ENCODE peak calls at places on chromosome 18, in nine cellular contexts. J, H, D, K, M, E, Z, I and G are unnamed samples.
A peak's percentile ranks its signal among the peaks of the same experiment; 100 is the strongest.

GRCh38 chr18:26089247-26090129 is 925 bp downstream of the SS18 start:
- DNase-seq in J (peak; percentile 35), H (no peak), D (peak; percentile 56), K (no peak), M (peak; percentile 52), E (no peak), Z (no peak), I (peak; percentile 45), G (no peak)

GRCh38 chr18:30860741-30861140 is 181.8 kb downstream of the DSC3 start:
- DNase-seq in J (no peak), H (no peak), D (no peak), K (no peak), M (no peak), E (no peak), Z (no peak), I (no peak), G (no peak)

GRCh38 chr18:53375641-53376040 is 848.8 kb downstream of the MBD2 start:
- DNase-seq in J (no peak), H (no peak), D (no peak), K (no peak), M (no peak), E (no peak), Z (no peak), I (peak; percentile 7), G (no peak)

GRCh38 chr18:79092869-79093268 is 23.7 kb downstream of the ATP9B start:
- DNase-seq in J (no peak), H (no peak), D (peak; percentile 10), K (no peak), M (no peak), E (no peak), Z (no peak), I (no peak), G (no peak)

GRCh38 chr18:27750014-27750413 is 426.9 kb downstream of the CDH2 start:
- DNase-seq in J (peak; percentile 26), H (peak; percentile 53), D (peak; percentile 23), K (peak; percentile 4), M (peak; percentile 20), E (peak; percentile 22), Z (peak; percentile 35), I (peak; percentile 67), G (no peak)

GRCh38 chr18:8626414-8627106 is 17.3 kb downstream of the RAB12 start:
- DNase-seq in J (no peak), H (no peak), D (no peak), K (no peak), M (no peak), E (no peak), Z (no peak), I (no peak), G (no peak)

GRCh38 chr18:27627927-27628326 is 442.8 kb upstream of the CHST9 start:
- DNase-seq in J (peak; percentile 1), H (no peak), D (no peak), K (no peak), M (peak; percentile 26), E (no peak), Z (no peak), I (no peak), G (no peak)

GRCh38 chr18:55419132-55419938 is 168.7 kb downstream of the TCF4 start:
- DNase-seq in J (no peak), H (no peak), D (no peak), K (no peak), M (peak; percentile 31), E (no peak), Z (no peak), I (no peak), G (no peak)

GRCh38 chr18:74803769-74804168 is 206.1 kb downstream of the ZNF407 start:
- DNase-seq in J (no peak), H (no peak), D (peak; percentile 58), K (no peak), M (no peak), E (no peak), Z (no peak), I (no peak), G (no peak)

GRCh38 chr18:29003194-29003593 is 826.3 kb upstream of the CDH2 start:
- DNase-seq in J (no peak), H (no peak), D (no peak), K (no peak), M (no peak), E (no peak), Z (no peak), I (no peak), G (no peak)

GRCh38 chr18:901769-902168 is 2.9 kb upstream of the ADCYAP1 start:
- DNase-seq in J (no peak), H (no peak), D (no peak), K (no peak), M (no peak), E (no peak), Z (no peak), I (no peak), G (no peak)

GRCh38 chr18:23710068-23710527 is 20.8 kb downstream of the LAMA3 start:
- DNase-seq in J (peak; percentile 65), H (no peak), D (peak; percentile 60), K (no peak), M (no peak), E (no peak), Z (no peak), I (peak; percentile 89), G (no peak)

GRCh38 chr18:21742323-21742687 is 1.7 kb downstream of the MIB1 start:
- DNase-seq in J (no peak), H (no peak), D (peak; percentile 47), K (no peak), M (no peak), E (no peak), Z (no peak), I (peak; percentile 30), G (no peak)

GRCh38 chr18:21747764-21748693 is 7.4 kb downstream of the MIB1 start:
- DNase-seq in J (no peak), H (no peak), D (no peak), K (no peak), M (no peak), E (no peak), Z (no peak), I (no peak), G (no peak)

GRCh38 chr18:21747268-21747667 is 6.7 kb downstream of the MIB1 start:
- DNase-seq in J (no peak), H (no peak), D (no peak), K (no peak), M (no peak), E (no peak), Z (no peak), I (no peak), G (no peak)

GRCh38 chr18:21743166-21743831 is 2.7 kb downstream of the MIB1 start:
- DNase-seq in J (no peak), H (no peak), D (no peak), K (no peak), M (no peak), E (no peak), Z (no peak), I (no peak), G (no peak)

GRCh38 chr18:21745234-21745633 is 4.6 kb downstream of the MIB1 start:
- DNase-seq in J (no peak), H (no peak), D (no peak), K (no peak), M (no peak), E (no peak), Z (no peak), I (no peak), G (no peak)
- TF ChIP-seq CTCF in J (no peak), H (no peak), D (no peak), K (no peak), M (peak; percentile 9), E (no peak), Z (no peak), I (no peak), G (no peak)

GRCh38 chr18:58451972-58452334 is 176.9 kb downstream of the ALPK2 start:
- DNase-seq in J (no peak), H (no peak), D (no peak), K (no peak), M (no peak), E (no peak), Z (no peak), I (no peak), G (no peak)

GRCh38 chr18:58453913-58454317 is 175.0 kb downstream of the ALPK2 start:
- DNase-seq in J (no peak), H (no peak), D (no peak), K (no peak), M (no peak), E (no peak), Z (no peak), I (no peak), G (no peak)

GRCh38 chr18:58451115-58451971 is 177.5 kb downstream of the ALPK2 start:
- DNase-seq in J (no peak), H (no peak), D (no peak), K (no peak), M (no peak), E (no peak), Z (no peak), I (no peak), G (no peak)

GRCh38 chr18:58453167-58453804 is 175.6 kb downstream of the ALPK2 start:
- DNase-seq in J (no peak), H (no peak), D (no peak), K (no peak), M (no peak), E (no peak), Z (no peak), I (no peak), G (no peak)

DNA sequence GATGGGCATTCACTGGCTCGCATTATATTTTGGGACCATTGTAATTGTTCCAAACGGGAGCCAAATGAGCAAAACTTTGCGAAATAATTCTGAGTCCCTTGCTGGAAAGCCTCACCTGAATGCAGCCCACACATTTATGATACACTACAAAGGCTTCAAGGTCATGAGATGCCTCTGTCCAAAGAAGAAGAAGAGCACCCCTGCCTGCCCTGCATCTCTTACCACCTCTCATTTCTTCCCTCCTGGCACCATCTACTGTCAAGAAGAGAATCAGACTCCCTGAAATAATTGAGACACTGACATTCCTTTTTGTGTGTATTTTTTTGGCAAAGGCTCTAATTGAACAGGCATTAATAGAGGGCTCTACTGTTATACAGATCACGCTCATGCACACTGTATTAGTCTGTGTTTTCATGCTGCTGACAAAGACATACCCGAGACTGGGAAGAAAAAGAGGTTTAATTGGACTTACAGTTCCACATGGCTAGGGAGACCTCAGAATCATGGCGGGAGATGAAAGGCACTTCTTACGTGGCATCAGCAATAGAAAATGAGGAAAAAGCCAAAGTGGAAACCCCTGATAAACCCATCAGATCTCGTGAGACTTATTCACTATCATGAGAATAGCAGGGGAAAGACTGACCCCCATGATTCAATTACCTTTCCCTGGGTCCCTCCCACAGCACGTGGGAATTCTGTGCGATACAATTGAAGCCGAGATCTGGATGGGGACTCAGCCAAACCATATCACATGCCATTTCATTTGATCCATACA is 176.3 kb downstream of the ALPK2 start:
- DNase-seq in J (no peak), H (no peak), D (no peak), K (no peak), M (no peak), E (no peak), Z (no peak), I (peak; percentile 13), G (no peak)
- TF ChIP-seq CTCF in J (peak; percentile 12), H (no peak), D (no peak), K (no peak), M (no peak), E (no peak), Z (no peak), I (no peak), G (no peak)

GRCh38 chr18:41714872-41715271 is 240.2 kb upstream of the PIK3C3 start:
- DNase-seq in J (no peak), H (no peak), D (no peak), K (no peak), M (no peak), E (no peak), Z (no peak), I (no peak), G (no peak)
- TF ChIP-seq CTCF in J (no peak), H (no peak), D (no peak), K (no peak), M (no peak), E (no peak), Z (no peak), I (no peak), G (no peak)

GRCh38 chr18:52227536-52227935 is 112.5 kb upstream of the DCC start:
- DNase-seq in J (no peak), H (no peak), D (no peak), K (no peak), M (no peak), E (no peak), Z (no peak), I (no peak), G (no peak)
- TF ChIP-seq CTCF in J (no peak), H (no peak), D (no peak), K (no peak), M (no peak), E (no peak), Z (no peak), I (no peak), G (no peak)